ENCODE peak calls at places on chromosomes 1 and 21, in four cellular contexts. Y is epithelial cell of esophagus, X is endothelial cell of umbilical vein, M is tibial artery. K is an unnamed sample.

GRCh38 chr1:201299968-201300367 is 16.7 kb downstream of the PKP1 start:
- DNase-seq in Y (peak; percentile 97), X (no peak), M (no peak), K (peak; percentile 90)

GRCh38 chr21:45080639-45081414 is 6.4 kb downstream of the ADARB1 start:
- DNase-seq in Y (no peak), X (no peak), M (no peak), K (no peak)

GRCh38 chr1:8182034-8182761 is 135.7 kb upstream of the SLC45A1 start:
- DNase-seq in Y (peak; percentile 93), X (peak; percentile 92), M (no peak), K (peak; percentile 82)

GRCh38 chr1:113452921-113453770 is 62.8 kb downstream of the MAGI3 start:
- DNase-seq in Y (peak; percentile 74), X (peak; percentile 60), M (no peak), K (peak; percentile 8)

GRCh38 chr1:119962296-119962968 is 66.1 kb upstream of the ADAM30 start:
- DNase-seq in Y (no peak), X (no peak), M (no peak), K (no peak)

GRCh38 chr1:93395195-93395594 is 49.5 kb downstream of the DR1 start:
- DNase-seq in Y (peak; percentile 82), X (no peak), M (no peak), K (no peak)

GRCh38 chr1:150650193-150650592 is 20.8 kb upstream of the ENSA start:
- DNase-seq in Y (no peak), X (no peak), M (no peak), K (no peak)

GRCh38 chr1:71026093-71026492 is 21.5 kb downstream of the PTGER3 start:
- DNase-seq in Y (no peak), X (no peak), M (no peak), K (no peak)

GRCh38 chr1:173827611-173828010 is 2.9 kb upstream of the CENPL start:
- DNase-seq in Y (no peak), X (no peak), M (no peak), K (no peak)

GRCh38 chr1:157249326-157249725 is 111.1 kb upstream of the ETV3 start:
- DNase-seq in Y (peak; percentile 43), X (peak; percentile 4), M (no peak), K (no peak)

GRCh38 chr21:41746744-41747006 is 20.2 kb downstream of the RIPK4 start:
- DNase-seq in Y (no peak), X (no peak), M (no peak), K (no peak)

GRCh38 chr1:42913426-42914091 is 45.1 kb downstream of the SLC2A1 start:
- DNase-seq in Y (peak; percentile 85), X (peak; percentile 85), M (peak; percentile 57), K (peak; percentile 61)

GRCh38 chr1:87953732-87954344 is 625.2 kb downstream of the LMO4 start:
- DNase-seq in Y (peak; percentile 78), X (peak; percentile 71), M (peak; percentile 65), K (peak; percentile 57)

GRCh38 chr1:169363046-169363756 is 4.4 kb downstream of the NME7 start:
- DNase-seq in Y (peak; percentile 88), X (peak; percentile 56), M (no peak), K (no peak)

GRCh38 chr21:34534522-34534921 is 22.5 kb upstream of the KCNE1 start:
- DNase-seq in Y (no peak), X (no peak), M (no peak), K (no peak)

GRCh38 chr21:37427221-37427620 is 60.6 kb downstream of the DYRK1A start:
- DNase-seq in Y (no peak), X (no peak), M (no peak), K (no peak)

GRCh38 chr1:166489670-166490436 is 323.1 kb upstream of the FAM78B start:
- DNase-seq in Y (peak; percentile 20), X (no peak), M (no peak), K (no peak)

GRCh38 chr1:241507189-241507820 is 12.2 kb downstream of the FH start:
- DNase-seq in Y (no peak), X (peak; percentile 36), M (no peak), K (no peak)

GRCh38 chr1:8281843-8282509 is 35.9 kb upstream of the SLC45A1 start:
- DNase-seq in Y (no peak), X (no peak), M (peak; percentile 41), K (no peak)

GRCh38 chr1:199671684-199672083 is 355.8 kb upstream of the NR5A2 start:
- DNase-seq in Y (no peak), X (no peak), M (no peak), K (no peak)

GRCh38 chr21:45335151-45335760 is 47.6 kb upstream of the POFUT2 start:
- DNase-seq in Y (no peak), X (no peak), M (no peak), K (no peak)

GRCh38 chr1:212951058-212951923 is 950 bp downstream of the VASH2 start:
- DNase-seq in Y (no peak), X (no peak), M (no peak), K (no peak)

GRCh38 chr1:241253491-241253890 is 103.5 kb downstream of the RGS7 start:
- DNase-seq in Y (no peak), X (no peak), M (no peak), K (no peak)

GRCh38 chr1:155166373-155167165 is 6.5 kb downstream of the KRTCAP2 start:
- DNase-seq in Y (no peak), X (peak; percentile 86), M (no peak), K (no peak)

GRCh38 chr1:36624466-36624865 is 141.8 kb upstream of the CSF3R start:
- DNase-seq in Y (no peak), X (no peak), M (no peak), K (no peak)

GRCh38 chr1:156262461-156263287 is 14.8 kb upstream of the PAQR6 start:
- DNase-seq in Y (peak; percentile 92), X (no peak), M (no peak), K (no peak)

GRCh38 chr1:197083474-197083873 is 16.4 kb upstream of the F13B start:
- DNase-seq in Y (no peak), X (no peak), M (no peak), K (no peak)

GRCh38 chr1:222995230-222995580 is 147.8 kb downstream of the TLR5 start:
- DNase-seq in Y (peak; percentile 44), X (peak; percentile 63), M (no peak), K (no peak)

GRCh38 chr1:40312238-40313205 is 4.6 kb downstream of the COL9A2 start:
- DNase-seq in Y (peak; percentile 45), X (no peak), M (no peak), K (no peak)

GRCh38 chr1:51729824-51730284 is 113.0 kb downstream of the OSBPL9 start:
- DNase-seq in Y (no peak), X (no peak), M (no peak), K (no peak)

GRCh38 chr1:21206117-21206516 is 29.4 kb upstream of the EIF4G3 start:
- DNase-seq in Y (peak; percentile 86), X (no peak), M (no peak), K (no peak)

GRCh38 chr1:234601217-234602017 is 8.6 kb downstream of the IRF2BP2 start:
- DNase-seq in Y (peak; percentile 61), X (peak; percentile 52), M (no peak), K (no peak)

GRCh38 chr1:92484472-92485373 is 2.0 kb downstream of the GFI1 start:
- DNase-seq in Y (no peak), X (peak; percentile 23), M (no peak), K (no peak)

GRCh38 chr1:110945626-110946025 is 18.1 kb downstream of the LRIF1 start:
- DNase-seq in Y (peak; percentile 20), X (no peak), M (no peak), K (no peak)

GRCh38 chr1:244791061-244791460 is 44.4 kb upstream of the COX20 start:
- DNase-seq in Y (no peak), X (no peak), M (no peak), K (no peak)

GRCh38 chr1:244792188-244792850 is 43.1 kb upstream of the COX20 start:
- DNase-seq in Y (no peak), X (no peak), M (no peak), K (no peak)

GRCh38 chr1:244789276-244789580 is 46.2 kb upstream of the COX20 start:
- DNase-seq in Y (no peak), X (no peak), M (no peak), K (no peak)

GRCh38 chr1:244789731-244790130 is 45.7 kb upstream of the COX20 start:
- DNase-seq in Y (no peak), X (no peak), M (no peak), K (no peak)

GRCh38 chr1:244788493-244789275 is 46.8 kb upstream of the COX20 start:
- DNase-seq in Y (no peak), X (no peak), M (no peak), K (no peak)
- TF ChIP-seq CTCF in Y (no peak), X (no peak), M (no peak), K (no peak)

DNA sequence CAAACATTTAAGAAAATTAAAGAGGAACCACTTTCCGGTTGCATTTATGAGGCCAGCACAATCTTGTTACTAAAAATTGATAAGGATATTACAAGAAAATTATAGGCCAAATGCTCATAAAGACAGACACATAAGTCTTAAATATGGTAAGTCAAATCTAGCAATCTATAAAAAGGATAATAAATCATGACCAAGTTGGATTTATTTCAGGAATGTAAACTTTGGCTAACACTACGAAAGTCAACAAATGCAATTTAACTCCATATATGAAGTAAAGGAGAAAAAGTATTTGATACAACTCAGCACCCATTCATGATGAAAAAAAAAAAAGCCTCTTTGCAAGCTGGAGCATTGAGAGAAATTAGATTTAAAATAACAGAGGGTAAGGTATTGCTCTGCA is 6.3 kb downstream of the HHAT start:
- DNase-seq in Y (no peak), X (no peak), M (no peak), K (no peak)
- TF ChIP-seq CTCF in Y (no peak), X (no peak), M (no peak), K (no peak)

DNA sequence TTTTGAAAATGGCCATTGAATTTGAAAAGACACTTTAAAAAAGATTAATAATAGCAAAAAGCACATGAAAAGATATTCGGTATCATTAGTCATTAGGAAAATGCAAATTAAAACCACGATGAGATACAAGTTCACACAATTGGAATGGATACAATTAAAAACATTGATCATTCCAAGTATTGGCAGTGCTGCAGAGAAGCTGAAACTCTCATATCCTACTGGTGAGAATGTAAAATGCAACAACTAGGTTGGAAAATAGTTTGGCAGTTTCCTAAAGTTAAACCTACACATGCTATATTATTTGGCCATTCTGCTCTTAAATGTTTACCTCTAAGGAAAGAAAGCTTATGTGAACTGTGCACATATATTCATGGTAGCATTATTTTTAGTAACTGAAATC is 838.7 kb upstream of the PRMT6 start:
- DNase-seq in Y (no peak), X (no peak), M (no peak), K (no peak)
- TF ChIP-seq CTCF in Y (no peak), X (no peak), M (no peak), K (no peak)

GRCh38 chr1:153959454-153959853 is 1.0 kb upstream of the CRTC2 start:
- DNase-seq in Y (no peak), X (no peak), M (no peak), K (no peak)

GRCh38 chr1:153957744-153958110 is 685 bp downstream of the CRTC2 start:
- DNase-seq in Y (no peak), X (peak; percentile 31), M (no peak), K (no peak)

GRCh38 chr1:153958961-153959260 is 499 bp upstream of the CRTC2 start:
- DNase-seq in Y (no peak), X (no peak), M (no peak), K (no peak)

GRCh38 chr1:153956997-153957715 is 1.3 kb downstream of the CRTC2 start:
- DNase-seq in Y (no peak), X (no peak), M (no peak), K (no peak)

GRCh38 chr1:153958111-153958960 is at the start of gene CRTC2:
- DNase-seq in Y (peak; percentile 99), X (peak; percentile 98), M (peak; percentile 100), K (peak; percentile 99)
- TF ChIP-seq CTCF in Y (no peak), X (no peak), M (peak; percentile 4), K (no peak)

K was measured in prostate gland.